ENCODE peak calls at places on chromosomes 1 and 21, in four cellular contexts. One of them, this sample, is unnamed.

GRCh38 chr1:212712451-212713303 is 13.0 kb upstream of the BATF3 start:
- DNase-seq in fibroblast of mammary gland: peak; percentile 64
- DNase-seq in ovary: no peak
- DNase-seq in AG04449: peak; percentile 56
- DNase-seq in this sample: no peak

GRCh38 chr1:236868625-236869467 is 73.8 kb downstream of the MTR start:
- DNase-seq in ovary: no peak
- DNase-seq in AG04449: no peak
- DNase-seq in fibroblast of mammary gland: peak; percentile 71
- DNase-seq in this sample: peak; percentile 33

GRCh38 chr1:174367892-174368291 is 79.9 kb upstream of the GPR52 start:
- DNase-seq in fibroblast of mammary gland: no peak
- DNase-seq in AG04449: no peak
- DNase-seq in ovary: no peak
- DNase-seq in this sample: no peak

GRCh38 chr1:100869996-100870395 is 24.6 kb downstream of the EXTL2 start:
- DNase-seq in ovary: no peak
- DNase-seq in fibroblast of mammary gland: no peak
- DNase-seq in AG04449: no peak
- DNase-seq in this sample: no peak

GRCh38 chr21:41369105-41369914 is 7.5 kb downstream of the MX2 start:
- DNase-seq in ovary: peak; percentile 20
- DNase-seq in AG04449: no peak
- DNase-seq in fibroblast of mammary gland: peak; percentile 31
- DNase-seq in this sample: no peak

GRCh38 chr1:206890690-206891089 is 6.6 kb upstream of the IL24 start:
- DNase-seq in AG04449: no peak
- DNase-seq in fibroblast of mammary gland: peak; percentile 71
- DNase-seq in ovary: no peak
- DNase-seq in this sample: peak; percentile 33

GRCh38 chr1:34162852-34163766 is 1.9 kb downstream of the CSMD2 start:
- DNase-seq in ovary: no peak
- DNase-seq in AG04449: peak; percentile 87
- DNase-seq in fibroblast of mammary gland: peak; percentile 87
- DNase-seq in this sample: peak; percentile 25

GRCh38 chr21:37435120-37435519 is 68.5 kb downstream of the DYRK1A start:
- DNase-seq in fibroblast of mammary gland: peak; percentile 98
- DNase-seq in AG04449: peak; percentile 61
- DNase-seq in ovary: no peak
- DNase-seq in this sample: no peak

GRCh38 chr1:51569284-51570062 is 47.4 kb upstream of the OSBPL9 start:
- DNase-seq in ovary: no peak
- DNase-seq in fibroblast of mammary gland: peak; percentile 72
- DNase-seq in AG04449: peak; percentile 36
- DNase-seq in this sample: peak; percentile 17

GRCh38 chr1:88780485-88780884 is 96.4 kb downstream of the PKN2 start:
- DNase-seq in AG04449: no peak
- DNase-seq in fibroblast of mammary gland: no peak
- DNase-seq in ovary: no peak
- DNase-seq in this sample: no peak

GRCh38 chr1:30765610-30766434 is 8.2 kb upstream of the LAPTM5 start:
- DNase-seq in fibroblast of mammary gland: no peak
- DNase-seq in ovary: no peak
- DNase-seq in AG04449: no peak
- DNase-seq in this sample: no peak

GRCh38 chr21:42781150-42781980 is 98.0 kb downstream of the WDR4 start:
- DNase-seq in AG04449: no peak
- DNase-seq in fibroblast of mammary gland: no peak
- DNase-seq in ovary: peak; percentile 34
- DNase-seq in this sample: peak; percentile 36

GRCh38 chr1:201813226-201813625 is 15.7 kb upstream of the IPO9 start:
- DNase-seq in fibroblast of mammary gland: no peak
- DNase-seq in ovary: no peak
- DNase-seq in AG04449: no peak
- DNase-seq in this sample: no peak

DNA sequence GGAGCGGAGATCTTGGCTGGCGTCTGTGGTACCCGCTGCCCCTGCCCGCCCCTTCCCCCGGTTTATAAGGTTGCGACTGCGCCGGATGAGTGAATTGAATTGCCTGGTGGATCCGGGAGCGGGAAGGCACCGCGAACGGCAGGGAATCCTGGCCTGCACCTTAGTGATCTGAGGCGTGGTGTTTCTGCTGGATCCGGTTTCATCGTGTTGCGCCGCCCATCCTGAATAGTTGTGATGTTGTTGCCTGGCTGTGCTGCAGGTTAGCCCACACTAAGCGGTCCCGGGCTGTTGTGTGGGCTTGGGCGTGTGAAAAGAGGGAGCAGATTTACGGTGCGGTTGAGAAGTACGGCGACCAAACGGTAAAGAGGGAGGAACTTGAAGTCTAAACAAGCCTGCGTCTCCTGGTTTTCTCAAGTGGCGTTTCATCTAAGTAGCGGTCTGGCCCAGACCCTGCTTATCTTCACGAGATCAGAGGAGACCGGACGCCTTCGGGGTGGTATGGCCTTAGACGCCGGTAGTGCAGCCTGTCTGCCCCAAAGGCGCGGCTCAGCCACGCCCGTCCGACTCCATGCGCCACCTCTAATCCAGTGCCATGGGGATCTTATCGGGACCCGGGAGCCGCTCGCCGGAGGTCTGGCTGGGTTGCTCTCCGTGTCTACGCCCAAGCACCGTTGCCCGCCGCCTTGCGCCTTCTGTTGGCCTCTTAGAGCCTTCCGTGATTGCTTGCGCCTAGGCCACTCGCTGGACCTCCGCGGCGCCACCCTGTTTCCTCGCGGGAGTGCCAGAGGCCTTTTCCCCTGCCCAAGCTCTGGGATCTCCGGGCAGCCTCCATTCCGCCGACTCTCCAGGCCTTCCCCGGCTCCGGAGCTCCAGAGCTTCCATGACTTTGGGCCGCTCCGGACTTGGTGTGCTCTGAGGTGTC is 87.5 kb upstream of the RHOU start:
- DNase-seq in AG04449: no peak
- DNase-seq in ovary: peak; percentile 74
- DNase-seq in fibroblast of mammary gland: peak; percentile 50
- DNase-seq in this sample: peak; percentile 44
- H3K4me3 ChIP-seq in AG04449: peak overlapping the region; percentile 59
- H3K4me3 ChIP-seq in ovary: peak overlapping the region; percentile 42
- H3K4me3 ChIP-seq in fibroblast of mammary gland: peak overlapping the region; percentile 66
- H3K4me3 ChIP-seq in this sample: no peak overlapping the region

GRCh38 chr1:226373376-226373775 is 34.5 kb downstream of the PARP1 start:
- DNase-seq in AG04449: no peak
- DNase-seq in ovary: no peak
- DNase-seq in fibroblast of mammary gland: no peak
- DNase-seq in this sample: no peak

GRCh38 chr1:226382030-226382429 is 25.9 kb downstream of the PARP1 start:
- DNase-seq in AG04449: no peak
- DNase-seq in ovary: no peak
- DNase-seq in fibroblast of mammary gland: no peak
- DNase-seq in this sample: no peak

GRCh38 chr1:226381226-226381998 is 26.5 kb downstream of the PARP1 start:
- DNase-seq in fibroblast of mammary gland: no peak
- DNase-seq in ovary: no peak
- DNase-seq in AG04449: no peak
- DNase-seq in this sample: no peak

GRCh38 chr1:226376300-226376699 is 31.6 kb downstream of the PARP1 start:
- DNase-seq in ovary: no peak
- DNase-seq in AG04449: no peak
- DNase-seq in fibroblast of mammary gland: no peak
- DNase-seq in this sample: no peak

DNA sequence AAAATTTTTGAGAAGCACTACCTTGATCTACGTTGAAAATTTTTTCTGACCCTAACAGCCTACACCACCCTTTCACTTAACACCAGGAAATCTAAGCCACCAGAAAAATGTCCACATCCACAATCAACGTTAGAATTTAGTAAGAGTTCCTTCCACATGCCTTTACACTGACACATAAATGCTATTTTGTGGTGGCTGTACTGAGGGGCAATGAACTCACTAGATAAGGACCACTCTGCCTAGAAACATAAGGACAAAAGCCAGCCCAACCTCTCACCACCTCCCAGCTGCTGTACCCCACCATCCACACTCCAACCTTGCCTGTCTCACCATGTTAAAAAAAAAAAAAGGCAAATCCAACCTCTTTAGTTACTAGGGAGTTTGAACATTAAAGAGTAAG is 29.8 kb downstream of the PARP1 start:
- DNase-seq in AG04449: no peak
- DNase-seq in fibroblast of mammary gland: no peak
- DNase-seq in ovary: no peak
- DNase-seq in this sample: no peak
- H3K4me3 ChIP-seq in AG04449: no peak overlapping the region
- H3K4me3 ChIP-seq in fibroblast of mammary gland: no peak overlapping the region
- H3K4me3 ChIP-seq in ovary: no peak overlapping the region
- H3K4me3 ChIP-seq in this sample: no peak overlapping the region

GRCh38 chr1:76465030-76465429 is 390.5 kb downstream of the ST6GALNAC3 start:
- DNase-seq in fibroblast of mammary gland: peak; percentile 82
- DNase-seq in ovary: no peak
- DNase-seq in AG04449: no peak
- DNase-seq in this sample: no peak
- H3K4me3 ChIP-seq in fibroblast of mammary gland: no peak overlapping the region
- H3K4me3 ChIP-seq in ovary: no peak overlapping the region
- H3K4me3 ChIP-seq in AG04449: no peak overlapping the region
- H3K4me3 ChIP-seq in this sample: no peak overlapping the region

DNA sequence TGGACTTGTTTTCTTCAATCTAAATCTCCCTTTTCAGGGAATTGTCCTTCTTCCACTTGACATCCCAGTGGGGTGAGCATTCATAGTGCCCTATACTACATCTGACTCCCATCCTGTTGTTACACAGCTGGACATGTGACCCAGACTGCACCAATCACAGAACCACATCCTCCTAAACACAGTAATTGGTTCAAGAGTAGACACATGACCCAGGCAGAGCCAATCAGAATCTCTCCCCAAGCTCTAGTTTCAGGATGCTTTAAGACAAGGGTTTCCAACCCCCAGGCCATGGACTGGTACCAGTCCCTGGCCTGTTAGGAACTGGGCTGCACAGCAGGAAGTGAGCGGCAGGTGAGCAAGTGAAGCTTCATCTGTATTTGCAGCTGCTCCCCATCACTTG is 5.6 kb upstream of the DDOST start:
- DNase-seq in fibroblast of mammary gland: peak; percentile 50
- DNase-seq in ovary: no peak
- DNase-seq in AG04449: no peak
- DNase-seq in this sample: no peak
- H3K4me3 ChIP-seq in fibroblast of mammary gland: no peak overlapping the region
- H3K4me3 ChIP-seq in ovary: no peak overlapping the region
- H3K4me3 ChIP-seq in AG04449: no peak overlapping the region
- H3K4me3 ChIP-seq in this sample: no peak overlapping the region

DNA sequence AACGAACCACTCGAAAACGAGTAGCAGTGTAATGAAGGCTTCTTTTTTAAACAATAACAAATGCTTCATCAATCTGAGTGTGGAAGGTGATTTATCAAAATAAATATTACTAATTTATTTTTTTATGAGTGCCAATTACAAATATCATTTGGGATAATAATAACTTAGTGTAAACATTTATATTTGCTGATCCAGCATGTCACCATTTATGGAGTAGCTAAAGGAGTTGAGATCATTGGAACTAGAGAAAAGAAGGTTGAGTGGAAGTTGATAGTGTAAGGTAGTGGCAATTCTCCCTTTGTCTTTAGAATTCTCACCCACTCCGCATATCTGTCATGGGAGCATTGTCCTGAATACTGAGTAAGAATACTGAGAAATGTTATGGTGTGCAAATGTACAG is 67.1 kb upstream of the KIF26B start:
- DNase-seq in ovary: no peak
- DNase-seq in AG04449: no peak
- DNase-seq in fibroblast of mammary gland: no peak
- DNase-seq in this sample: no peak
- H3K4me3 ChIP-seq in ovary: no peak overlapping the region
- H3K4me3 ChIP-seq in AG04449: no peak overlapping the region
- H3K4me3 ChIP-seq in fibroblast of mammary gland: no peak overlapping the region
- H3K4me3 ChIP-seq in this sample: no peak overlapping the region

DNA sequence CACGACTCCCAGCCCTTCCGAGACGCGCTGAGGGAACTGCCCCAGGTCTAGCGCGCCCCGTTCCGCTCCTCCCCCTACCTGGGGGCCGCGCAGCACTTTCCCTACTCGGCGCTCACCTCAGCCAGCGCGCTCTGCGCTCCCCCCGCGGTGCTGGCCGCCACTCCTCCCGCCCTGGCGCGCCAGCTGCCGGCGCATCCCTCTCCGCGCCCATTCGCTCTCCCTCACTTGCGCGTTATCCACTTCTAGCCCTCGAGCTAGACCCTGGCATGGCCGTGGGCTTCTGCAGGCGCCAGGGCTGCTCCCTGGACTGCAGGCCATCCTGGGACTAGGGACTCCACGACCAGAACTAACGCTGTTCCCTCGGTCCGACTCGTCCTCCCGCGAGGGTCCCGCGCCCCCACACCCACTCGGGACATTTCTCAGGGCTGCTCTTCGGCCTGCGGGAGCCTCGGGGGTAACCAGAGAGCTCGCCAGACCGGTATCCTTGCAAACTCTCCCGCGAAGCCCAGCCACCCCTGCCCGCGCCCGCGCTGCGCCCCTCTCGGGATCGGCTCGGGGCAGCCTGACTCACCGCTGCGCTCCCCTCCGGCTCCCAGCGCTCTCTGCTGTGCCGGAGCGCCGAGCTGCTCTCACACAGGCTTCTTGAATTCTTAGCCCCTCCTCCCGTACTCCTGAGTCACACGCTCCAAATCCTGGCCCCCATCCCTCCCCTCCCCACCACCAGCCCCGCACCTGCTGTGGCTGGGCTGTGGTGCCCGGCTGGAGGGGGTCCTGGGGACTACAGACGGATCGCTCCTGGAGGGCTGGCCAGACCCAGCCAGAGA is at the start of gene NGF:
- DNase-seq in AG04449: no peak
- DNase-seq in fibroblast of mammary gland: peak; percentile 73
- DNase-seq in ovary: peak; percentile 77
- DNase-seq in this sample: no peak
- H3K4me3 ChIP-seq in AG04449: peak within 1 kb of the TSS; percentile 99
- H3K4me3 ChIP-seq in fibroblast of mammary gland: peak within 1 kb of the TSS; percentile 76
- H3K4me3 ChIP-seq in ovary: peak within 1 kb of the TSS; percentile 84
- H3K4me3 ChIP-seq in this sample: peak within 1 kb of the TSS; percentile 28

GRCh38 chr1:61050541-61051454 is 31.6 kb upstream of the NFIA start:
- DNase-seq in AG04449: no peak
- DNase-seq in ovary: no peak
- DNase-seq in fibroblast of mammary gland: no peak
- DNase-seq in this sample: peak; percentile 59

GRCh38 chr1:61052393-61053280 is 29.7 kb upstream of the NFIA start:
- DNase-seq in fibroblast of mammary gland: no peak
- DNase-seq in ovary: no peak
- DNase-seq in AG04449: no peak
- DNase-seq in this sample: no peak

GRCh38 chr1:61049850-61050540 is 32.4 kb upstream of the NFIA start:
- DNase-seq in AG04449: no peak
- DNase-seq in ovary: peak; percentile 90
- DNase-seq in fibroblast of mammary gland: peak; percentile 80
- DNase-seq in this sample: peak; percentile 96

GRCh38 chr1:61053281-61053711 is 29.1 kb upstream of the NFIA start:
- DNase-seq in AG04449: no peak
- DNase-seq in ovary: no peak
- DNase-seq in fibroblast of mammary gland: no peak
- DNase-seq in this sample: no peak

GRCh38 chr1:61051455-61052392 is 30.6 kb upstream of the NFIA start:
- DNase-seq in AG04449: no peak
- DNase-seq in fibroblast of mammary gland: peak; percentile 19
- DNase-seq in ovary: no peak
- DNase-seq in this sample: no peak
- H3K4me3 ChIP-seq in AG04449: no peak overlapping the region
- H3K4me3 ChIP-seq in fibroblast of mammary gland: peak overlapping the region; percentile 64
- H3K4me3 ChIP-seq in ovary: peak overlapping the region; percentile 75
- H3K4me3 ChIP-seq in this sample: peak overlapping the region; percentile 96

GRCh38 chr1:198639581-198640235 is 868 bp downstream of the PTPRC start:
- DNase-seq in AG04449: no peak
- DNase-seq in ovary: no peak
- DNase-seq in fibroblast of mammary gland: no peak
- DNase-seq in this sample: no peak
- H3K4me3 ChIP-seq in AG04449: no peak overlapping the region
- H3K4me3 ChIP-seq in ovary: peak overlapping the region; percentile 5
- H3K4me3 ChIP-seq in fibroblast of mammary gland: no peak overlapping the region
- H3K4me3 ChIP-seq in this sample: peak overlapping the region; percentile 13